ENCODE peak calls at places on chromosomes 11 and 22, in five cellular contexts. B, U, W, X and F are unnamed samples.

GRCh38 chr11:47152126-47152952 is 24.3 kb downstream of the ARFGAP2 start:
- DNase-seq in B (no peak), U (no peak), W (no peak), X (no peak), F (no peak)

GRCh38 chr11:123314972-123315371 is 115.1 kb upstream of the GRAMD1B start:
- DNase-seq in B (no peak), U (no peak), W (no peak), X (no peak), F (no peak)

GRCh38 chr11:1202154-1202775 is 20.6 kb upstream of the MUC5B start:
- DNase-seq in B (no peak), U (no peak), W (peak), X (no peak), F (peak)

GRCh38 chr11:31887180-31887579 is 76.1 kb upstream of the PAX6 start:
- DNase-seq in B (no peak), U (no peak), W (no peak), X (no peak), F (no peak)

GRCh38 chr22:45516163-45516562 is 13.5 kb downstream of the FBLN1 start:
- DNase-seq in B (no peak), U (no peak), W (no peak), X (no peak), F (no peak)

GRCh38 chr11:122910775-122911174 is 28.2 kb downstream of the JHY start:
- DNase-seq in B (peak), U (no peak), W (no peak), X (no peak), F (no peak)

GRCh38 chr11:37643968-37644367 is 1045.9 kb upstream of the RAG2 start:
- DNase-seq in B (no peak), U (no peak), W (no peak), X (no peak), F (no peak)

GRCh38 chr22:44783581-44783980 is 31.2 kb downstream of the ARHGAP8 start:
- DNase-seq in B (no peak), U (no peak), W (peak), X (no peak), F (no peak)

GRCh38 chr11:23555085-23555484 is 694.8 kb upstream of the CCDC179 start:
- DNase-seq in B (peak), U (no peak), W (no peak), X (no peak), F (no peak)

GRCh38 chr11:128763224-128763623 is 69.4 kb downstream of the FLI1 start:
- DNase-seq in B (peak), U (no peak), W (no peak), X (no peak), F (no peak)

GRCh38 chr22:11253000-11253511 is 4274.9 kb upstream of the OR11H1 start:
- DNase-seq in B (no peak), U (no peak), W (peak), X (no peak), F (no peak)

GRCh38 chr11:2777396-2777795 is 77.6 kb upstream of the KCNQ1OT1 start:
- DNase-seq in B (no peak), U (no peak), W (no peak), X (peak), F (peak)

GRCh38 chr11:28713850-28714249 is 605.7 kb downstream of the METTL15 start:
- DNase-seq in B (no peak), U (no peak), W (no peak), X (no peak), F (no peak)

GRCh38 chr11:10050561-10050960 is 243.5 kb downstream of the SBF2 start:
- DNase-seq in B (no peak), U (no peak), W (no peak), X (no peak), F (no peak)

GRCh38 chr22:35443338-35443737 is 43.4 kb downstream of the MCM5 start:
- DNase-seq in B (no peak), U (no peak), W (no peak), X (no peak), F (no peak)

GRCh38 chr22:47610281-47610680 is 847.8 kb downstream of the TBC1D22A start:
- DNase-seq in B (no peak), U (no peak), W (peak), X (no peak), F (no peak)

GRCh38 chr11:29629281-29629680 is 387.5 kb downstream of the KCNA4 start:
- DNase-seq in B (peak), U (no peak), W (no peak), X (no peak), F (no peak)

GRCh38 chr11:17414317-17414737 is 25.9 kb upstream of the KCNJ11 start:
- DNase-seq in B (no peak), U (no peak), W (peak), X (peak), F (peak)

GRCh38 chr11:58628446-58628845 is 6.0 kb downstream of the CNTF start:
- DNase-seq in B (peak), U (no peak), W (no peak), X (peak), F (no peak)

GRCh38 chr11:121615506-121615905 is 162.7 kb upstream of the SORL1-AS1 start:
- DNase-seq in B (peak), U (no peak), W (no peak), X (no peak), F (no peak)

GRCh38 chr11:70210051-70210501 is 7.0 kb downstream of the FADD start:
- DNase-seq in B (peak), U (no peak), W (peak), X (no peak), F (no peak)

GRCh38 chr11:10868375-10868774 is 10.5 kb upstream of the ZBED5 start:
- DNase-seq in B (no peak), U (no peak), W (no peak), X (no peak), F (no peak)

GRCh38 chr22:27632451-27633295 is 168.9 kb downstream of the MN1 start:
- DNase-seq in B (no peak), U (no peak), W (no peak), X (peak), F (no peak)

GRCh38 chr11:62592989-62593421 is 1.7 kb upstream of the TUT1 start:
- DNase-seq in B (no peak), U (no peak), W (no peak), X (no peak), F (no peak)

GRCh38 chr22:18056161-18056666 is 21.6 kb upstream of the PEX26 start:
- DNase-seq in B (peak), U (no peak), W (peak), X (peak), F (peak)

GRCh38 chr22:21938071-21938822 is 14.4 kb downstream of the PPM1F start:
- DNase-seq in B (peak), U (peak), W (peak), X (peak), F (peak)

GRCh38 chr11:6315811-6316425 is 4.4 kb downstream of the CAVIN3 start:
- DNase-seq in B (peak), U (peak), W (peak), X (peak), F (no peak)

DNA sequence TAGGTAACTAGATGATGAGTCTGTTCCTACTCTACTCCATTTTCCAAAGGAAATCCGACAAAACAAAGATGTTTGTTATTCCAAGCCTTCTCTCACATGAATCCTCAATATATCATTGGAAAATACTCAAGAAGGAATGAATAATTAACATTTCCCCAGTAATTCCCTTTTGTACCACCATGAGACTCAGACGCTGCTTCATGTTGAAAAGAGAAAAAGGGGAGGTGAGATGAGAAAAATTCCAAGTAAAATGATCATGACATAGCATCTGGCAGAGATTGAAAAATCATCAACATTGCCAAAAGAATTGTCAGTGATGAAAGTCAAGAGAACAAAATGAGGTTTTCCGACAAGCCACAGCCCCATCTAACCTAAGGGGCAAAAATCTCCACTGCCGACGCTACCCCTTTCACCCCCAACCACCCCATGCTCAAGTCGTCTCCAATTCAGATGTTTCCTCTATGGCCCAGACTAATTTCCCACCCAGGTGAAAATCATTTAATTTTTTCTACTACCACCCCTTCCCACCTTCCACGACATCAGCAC is 1.3 kb downstream of the RAB6A start:
- DNase-seq in B (peak), U (no peak), W (no peak), X (no peak), F (no peak)
- TF ChIP-seq CTCF in B (peak), U (no peak), W (peak), X (peak), F (no peak)

DNA sequence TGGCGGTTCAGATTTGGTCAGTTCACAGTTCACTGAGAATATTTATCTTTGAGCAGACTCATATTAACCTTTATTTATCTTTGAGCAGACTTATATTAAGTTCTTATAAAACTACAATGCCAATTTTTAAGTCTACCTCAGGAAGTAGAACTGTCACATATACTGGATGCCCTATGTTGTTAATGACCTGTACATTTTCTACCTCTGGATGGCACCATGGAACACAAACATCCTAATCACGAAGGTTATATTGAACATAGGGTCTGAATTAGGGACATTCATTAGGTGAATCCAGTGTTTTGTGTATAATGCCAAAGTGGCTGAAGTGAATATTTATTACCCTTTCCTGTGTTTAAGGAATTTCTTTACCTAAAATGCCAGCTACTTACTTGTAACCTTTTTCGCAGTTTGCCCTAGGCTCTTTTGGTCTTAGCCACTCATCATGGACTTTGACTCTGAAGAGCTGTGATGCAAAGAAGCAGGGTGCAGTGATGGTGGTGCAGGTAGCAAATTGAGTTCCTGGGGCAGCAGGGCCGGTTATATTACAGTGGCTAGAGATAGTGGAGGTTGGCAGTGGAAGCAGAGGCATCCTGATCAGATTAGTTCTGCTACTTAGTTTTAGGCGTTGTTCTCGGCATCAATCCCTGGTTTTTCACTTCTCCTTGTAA is 71.8 kb downstream of the STIM1 start:
- DNase-seq in B (no peak), U (no peak), W (no peak), X (no peak), F (no peak)
- TF ChIP-seq CTCF in B (no peak), U (no peak), W (no peak), X (no peak), F (no peak)

DNA sequence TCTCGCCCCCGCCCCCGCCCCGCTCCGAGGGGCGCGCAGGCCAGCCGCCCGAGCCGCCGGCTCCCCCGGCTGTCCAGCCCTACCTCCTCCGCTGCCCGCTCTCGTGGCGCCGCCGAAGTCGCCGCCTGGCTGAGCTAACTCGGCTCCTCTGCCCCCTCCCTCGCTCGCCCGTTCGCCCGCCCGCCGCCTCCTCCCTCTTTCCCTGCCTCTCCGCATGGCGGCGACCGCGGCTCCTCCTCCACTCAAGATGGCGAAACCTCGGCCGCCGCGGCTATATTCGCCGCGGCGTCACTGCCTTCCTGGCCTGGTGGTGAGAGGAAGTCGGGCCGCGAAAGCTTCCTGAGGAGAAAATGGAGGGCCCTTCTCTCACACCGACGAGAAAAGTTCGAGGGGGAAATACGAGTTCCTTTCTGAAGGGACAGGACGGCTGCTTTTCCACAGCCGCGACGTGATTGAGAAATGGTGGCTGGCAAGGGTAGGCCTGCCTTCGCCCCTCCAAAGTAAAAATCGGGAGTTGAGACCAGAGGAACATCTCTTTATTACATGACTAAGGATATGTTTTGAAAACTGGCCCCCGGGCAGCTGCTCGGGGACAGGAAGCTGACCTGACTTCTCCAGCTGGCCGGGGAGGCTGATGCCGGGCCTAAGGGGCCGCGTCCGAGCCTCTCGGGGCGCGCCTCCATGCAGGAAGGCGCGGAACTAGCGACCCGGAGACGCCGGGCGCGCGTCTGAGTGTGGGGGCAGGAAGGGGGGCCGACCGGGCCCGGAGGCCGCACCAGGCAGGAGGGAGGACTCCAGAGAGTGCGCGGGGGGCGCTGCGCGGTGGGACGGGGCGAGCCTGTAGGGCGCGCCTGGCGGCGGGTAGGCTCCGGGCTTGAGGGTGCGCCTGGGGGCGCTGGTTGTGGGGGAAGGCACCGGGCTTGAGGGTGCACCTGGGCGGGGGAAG is at the start of gene DDX6:
- DNase-seq in B (peak), U (peak), W (peak), X (peak), F (peak)
- TF ChIP-seq CTCF in B (peak), U (peak), W (peak), X (peak), F (peak)

GRCh38 chr22:38239101-38239761 is 33.6 kb downstream of the TMEM184B start:
- DNase-seq in B (peak), U (no peak), W (no peak), X (no peak), F (no peak)
- TF ChIP-seq CTCF in B (peak), U (no peak), W (no peak), X (peak), F (no peak)

GRCh38 chr11:27039873-27040272 is 742 bp upstream of the BBOX1 start:
- DNase-seq in B (no peak), U (no peak), W (no peak), X (no peak), F (no peak)
- TF ChIP-seq CTCF in B (peak), U (no peak), W (no peak), X (no peak), F (no peak)

DNA sequence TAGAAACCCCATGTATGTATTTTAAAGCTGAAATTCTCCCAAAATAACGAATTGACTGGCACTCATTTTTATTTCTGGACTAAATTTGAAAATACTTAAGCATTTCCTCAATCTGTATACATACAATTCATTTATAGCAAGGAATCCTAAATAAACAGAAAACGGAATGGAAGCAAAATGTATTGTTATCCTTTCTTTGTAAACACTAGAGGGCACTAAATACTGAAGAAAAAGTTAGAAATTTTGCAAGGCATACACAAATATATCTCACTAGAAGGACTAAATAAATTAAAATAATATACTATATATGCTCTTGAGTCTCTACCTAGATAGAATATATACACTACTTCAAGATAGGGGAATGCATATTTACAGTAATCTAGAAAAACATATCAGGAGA is 23.1 kb upstream of the ANO5 start:
- DNase-seq in B (no peak), U (no peak), W (no peak), X (no peak), F (no peak)
- TF ChIP-seq CTCF in B (peak), U (no peak), W (peak), X (peak), F (peak)

GRCh38 chr11:96045622-96046456 is 121.9 kb upstream of the MTMR2 start:
- DNase-seq in B (peak), U (no peak), W (no peak), X (peak), F (no peak)
- TF ChIP-seq CTCF in B (peak), U (no peak), W (no peak), X (peak), F (no peak)

DNA sequence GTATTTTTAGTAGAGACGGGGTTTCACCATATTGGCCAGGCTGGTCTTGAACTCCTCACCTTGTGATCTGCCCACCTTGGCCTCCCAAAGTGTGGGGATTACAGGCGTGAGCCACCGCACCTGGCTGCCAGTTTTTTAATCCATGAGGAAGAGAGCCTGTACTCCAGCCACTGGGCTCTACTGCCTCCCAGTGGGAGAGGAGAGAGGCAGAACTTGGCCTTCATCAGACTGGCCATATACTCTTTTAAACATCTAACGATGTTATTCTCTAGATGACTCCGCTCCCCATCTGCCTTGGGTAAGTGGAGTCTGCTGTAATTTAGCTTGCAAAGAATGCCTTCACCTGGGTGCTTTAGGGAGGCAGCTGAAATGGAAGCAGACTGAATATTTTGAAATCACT is 34.6 kb downstream of the SLC6A5 start:
- DNase-seq in B (no peak), U (no peak), W (no peak), X (no peak), F (no peak)
- TF ChIP-seq CTCF in B (no peak), U (no peak), W (no peak), X (no peak), F (no peak)

DNA sequence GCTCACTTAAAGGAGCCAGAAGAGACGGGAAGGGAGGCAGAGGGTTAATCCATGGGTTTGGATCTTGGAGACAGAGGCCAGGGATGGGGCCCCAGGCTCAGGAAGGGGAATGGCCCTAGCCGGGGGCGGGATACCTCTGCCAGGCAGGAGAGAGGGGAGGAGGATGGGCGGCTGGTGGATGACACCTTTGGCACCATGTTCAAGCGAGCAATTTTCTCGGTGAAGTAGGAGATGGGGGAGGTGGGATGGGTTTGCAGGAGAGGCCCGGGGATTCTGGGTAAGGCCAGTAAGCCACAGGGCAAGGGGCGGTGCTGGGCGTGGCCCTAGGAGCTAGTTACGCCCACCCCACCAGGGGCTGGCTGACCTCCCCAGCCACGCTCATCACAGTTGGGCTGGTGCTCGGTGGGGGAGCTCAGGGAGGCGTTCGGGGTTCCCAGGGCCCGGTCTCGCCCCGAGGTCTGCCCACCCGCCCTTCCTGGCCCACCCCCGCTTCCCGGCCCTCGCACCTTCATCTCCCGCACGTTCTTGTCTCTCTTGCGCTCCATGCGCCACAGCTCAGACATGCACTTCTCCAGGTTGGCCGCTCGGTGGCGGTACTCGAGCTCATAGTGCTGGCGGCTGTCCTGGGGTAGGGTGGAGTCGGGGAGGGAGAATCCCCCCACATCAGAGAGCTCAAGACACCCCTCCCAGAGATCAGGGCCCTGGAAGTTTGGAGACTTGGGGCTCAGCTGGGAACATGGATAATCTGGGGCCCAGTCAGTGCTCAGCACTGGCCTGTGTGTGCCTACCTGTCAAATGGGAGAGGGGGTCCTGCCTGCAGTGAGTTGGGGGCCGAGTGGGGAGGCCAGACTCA is 12.7 kb downstream of the BAIAP2L2 start:
- DNase-seq in B (no peak), U (no peak), W (no peak), X (no peak), F (no peak)
- TF ChIP-seq CTCF in B (peak), U (no peak), W (no peak), X (no peak), F (no peak)

DNA sequence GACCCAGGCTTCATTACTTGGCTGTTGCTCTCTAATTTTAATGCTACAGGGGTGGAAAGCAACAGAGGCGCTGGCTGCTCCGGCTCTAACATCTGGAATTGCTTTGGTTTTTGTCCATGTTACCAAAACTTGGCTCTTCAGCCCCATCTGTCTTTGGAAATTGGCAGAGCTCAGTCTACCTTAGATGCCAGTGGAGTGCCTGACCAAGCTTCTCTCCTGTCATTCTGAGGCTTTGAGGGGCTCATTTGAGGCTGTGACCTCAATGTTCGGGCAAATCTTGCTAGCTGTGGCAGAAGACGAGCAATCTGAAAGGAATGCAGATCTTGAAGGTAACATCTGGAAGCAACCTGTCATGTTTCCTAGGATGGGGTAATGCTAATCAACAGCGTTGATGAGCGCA is 409.5 kb upstream of the SYN3 start:
- DNase-seq in B (no peak), U (no peak), W (no peak), X (no peak), F (no peak)
- TF ChIP-seq CTCF in B (no peak), U (no peak), W (no peak), X (no peak), F (no peak)